ENCODE peak calls at places on chromosomes 11 and 22, in five cellular contexts. One of them, this sample, is unnamed.

GRCh38 chr11:123212406-123212805 is 17.4 kb upstream of the CLMP start:
- DNase-seq in left ventricle myocardium superior: no peak
- DNase-seq in SW480: no peak
- DNase-seq in NCI-H187: no peak
- DNase-seq in transverse colon: no peak
- DNase-seq in this sample: no peak

GRCh38 chr11:86073948-86074347 is 5.1 kb upstream of the PICALM start:
- DNase-seq in left ventricle myocardium superior: no peak
- DNase-seq in SW480: no peak
- DNase-seq in NCI-H187: no peak
- DNase-seq in transverse colon: no peak
- DNase-seq in this sample: no peak

GRCh38 chr11:63919267-63920125 is 2.5 kb upstream of the RCOR2 start:
- DNase-seq in left ventricle myocardium superior: peak; percentile 86
- DNase-seq in SW480: no peak
- DNase-seq in NCI-H187: no peak
- DNase-seq in transverse colon: peak; percentile 50
- DNase-seq in this sample: no peak

GRCh38 chr11:2127357-2127971 is 11.7 kb downstream of the IGF2 start:
- DNase-seq in left ventricle myocardium superior: peak; percentile 12
- DNase-seq in SW480: no peak
- DNase-seq in NCI-H187: no peak
- DNase-seq in transverse colon: no peak
- DNase-seq in this sample: no peak

GRCh38 chr22:30320021-30320556 is 6.7 kb downstream of the TBC1D10A start:
- DNase-seq in left ventricle myocardium superior: no peak
- DNase-seq in SW480: no peak
- DNase-seq in NCI-H187: no peak
- DNase-seq in transverse colon: no peak
- DNase-seq in this sample: no peak

GRCh38 chr22:48245119-48245485 is 1482.7 kb downstream of the TBC1D22A start:
- DNase-seq in left ventricle myocardium superior: no peak
- DNase-seq in SW480: peak; percentile 70
- DNase-seq in NCI-H187: no peak
- DNase-seq in transverse colon: no peak
- DNase-seq in this sample: no peak

GRCh38 chr11:9250139-9250582 is 15.0 kb downstream of the DENND5A start:
- DNase-seq in left ventricle myocardium superior: no peak
- DNase-seq in SW480: peak; percentile 30
- DNase-seq in NCI-H187: no peak
- DNase-seq in transverse colon: no peak
- DNase-seq in this sample: no peak

GRCh38 chr11:124814739-124815138 is 14.5 kb upstream of the MSANTD2 start:
- DNase-seq in left ventricle myocardium superior: no peak
- DNase-seq in SW480: no peak
- DNase-seq in NCI-H187: no peak
- DNase-seq in transverse colon: no peak
- DNase-seq in this sample: no peak

GRCh38 chr11:11732116-11732515 is 109.7 kb upstream of the USP47 start:
- DNase-seq in left ventricle myocardium superior: no peak
- DNase-seq in SW480: no peak
- DNase-seq in NCI-H187: no peak
- DNase-seq in transverse colon: no peak
- DNase-seq in this sample: no peak

This sample was measured in kidney.